ENCODE peak calls at places on chromosome 16, in six cellular contexts. One of them, this sample, is unnamed.

GRCh38 chr16:66881964-66882508 is 1.7 kb downstream of the PDP2 start:
- DNase-seq in Peyer's patch: no peak
- DNase-seq in esophagus squamous epithelium: no peak
- DNase-seq in colonic mucosa: no peak
- DNase-seq in DND-41: no peak
- DNase-seq in esophagus muscularis mucosa: no peak
- DNase-seq in this sample: no peak

GRCh38 chr16:12320298-12320706 is 343.8 kb downstream of the SNX29 start:
- DNase-seq in DND-41: no peak
- DNase-seq in Peyer's patch: no peak
- DNase-seq in esophagus muscularis mucosa: no peak
- DNase-seq in esophagus squamous epithelium: no peak
- DNase-seq in colonic mucosa: no peak
- DNase-seq in this sample: no peak

GRCh38 chr16:14003119-14003570 is 68.0 kb upstream of the MRTFB start:
- DNase-seq in esophagus squamous epithelium: no peak
- DNase-seq in esophagus muscularis mucosa: no peak
- DNase-seq in colonic mucosa: peak; percentile 28
- DNase-seq in DND-41: no peak
- DNase-seq in Peyer's patch: no peak
- DNase-seq in this sample: no peak

GRCh38 chr16:71467810-71468209 is 5.8 kb upstream of the ZNF23 start:
- DNase-seq in DND-41: peak; percentile 68
- DNase-seq in esophagus muscularis mucosa: no peak
- DNase-seq in Peyer's patch: no peak
- DNase-seq in esophagus squamous epithelium: no peak
- DNase-seq in colonic mucosa: no peak
- DNase-seq in this sample: peak; percentile 26

GRCh38 chr16:75267631-75268264 is 16.3 kb upstream of the BCAR1 start:
- DNase-seq in colonic mucosa: peak; percentile 86
- DNase-seq in esophagus squamous epithelium: no peak
- DNase-seq in DND-41: no peak
- DNase-seq in esophagus muscularis mucosa: no peak
- DNase-seq in Peyer's patch: peak; percentile 85
- DNase-seq in this sample: peak; percentile 93

GRCh38 chr16:2912330-2913199 is 834 bp downstream of the FLYWCH1 start:
- DNase-seq in esophagus muscularis mucosa: no peak
- DNase-seq in colonic mucosa: peak; percentile 47
- DNase-seq in Peyer's patch: peak; percentile 63
- DNase-seq in esophagus squamous epithelium: no peak
- DNase-seq in DND-41: peak; percentile 37
- DNase-seq in this sample: peak; percentile 29

GRCh38 chr16:85569615-85570212 is 43.4 kb upstream of the GSE1 start:
- DNase-seq in Peyer's patch: no peak
- DNase-seq in colonic mucosa: no peak
- DNase-seq in esophagus muscularis mucosa: no peak
- DNase-seq in esophagus squamous epithelium: no peak
- DNase-seq in DND-41: peak; percentile 92
- DNase-seq in this sample: no peak

GRCh38 chr16:5738586-5738985 is 641.0 kb upstream of the EEF2KMT start:
- DNase-seq in colonic mucosa: no peak
- DNase-seq in Peyer's patch: no peak
- DNase-seq in esophagus muscularis mucosa: no peak
- DNase-seq in esophagus squamous epithelium: no peak
- DNase-seq in DND-41: no peak
- DNase-seq in this sample: no peak

GRCh38 chr16:3106205-3106928 is 6.0 kb upstream of the ZNF205 start:
- DNase-seq in esophagus squamous epithelium: peak; percentile 63
- DNase-seq in Peyer's patch: peak; percentile 97
- DNase-seq in colonic mucosa: peak; percentile 93
- DNase-seq in esophagus muscularis mucosa: peak; percentile 98
- DNase-seq in DND-41: peak; percentile 79
- DNase-seq in this sample: peak; percentile 91

GRCh38 chr16:53112015-53112414 is 57.2 kb downstream of the CHD9 start:
- DNase-seq in esophagus muscularis mucosa: no peak
- DNase-seq in colonic mucosa: no peak
- DNase-seq in Peyer's patch: no peak
- DNase-seq in esophagus squamous epithelium: no peak
- DNase-seq in DND-41: no peak
- DNase-seq in this sample: no peak

GRCh38 chr16:23398987-23399805 is 53.8 kb downstream of the COG7 start:
- DNase-seq in esophagus squamous epithelium: no peak
- DNase-seq in DND-41: no peak
- DNase-seq in Peyer's patch: no peak
- DNase-seq in colonic mucosa: no peak
- DNase-seq in esophagus muscularis mucosa: no peak
- DNase-seq in this sample: no peak

GRCh38 chr16:64892843-64893242 is 229.0 kb downstream of the CDH11 start:
- DNase-seq in esophagus muscularis mucosa: no peak
- DNase-seq in Peyer's patch: no peak
- DNase-seq in colonic mucosa: no peak
- DNase-seq in esophagus squamous epithelium: no peak
- DNase-seq in DND-41: no peak
- DNase-seq in this sample: no peak

GRCh38 chr16:67393790-67394270 is 532 bp upstream of the TPPP3 start:
- DNase-seq in colonic mucosa: no peak
- DNase-seq in esophagus squamous epithelium: no peak
- DNase-seq in Peyer's patch: no peak
- DNase-seq in DND-41: no peak
- DNase-seq in esophagus muscularis mucosa: no peak
- DNase-seq in this sample: no peak

GRCh38 chr16:86834451-86835035 is 256.2 kb downstream of the FOXL1 start:
- DNase-seq in DND-41: no peak
- DNase-seq in esophagus muscularis mucosa: no peak
- DNase-seq in Peyer's patch: no peak
- DNase-seq in esophagus squamous epithelium: no peak
- DNase-seq in colonic mucosa: no peak
- DNase-seq in this sample: no peak

GRCh38 chr16:73057369-73058210 is 9.7 kb upstream of the ZFHX3 start:
- DNase-seq in colonic mucosa: no peak
- DNase-seq in esophagus squamous epithelium: no peak
- DNase-seq in DND-41: peak; percentile 19
- DNase-seq in Peyer's patch: peak; percentile 67
- DNase-seq in esophagus muscularis mucosa: no peak
- DNase-seq in this sample: no peak

GRCh38 chr16:75256871-75257343 is 5.5 kb upstream of the BCAR1 start:
- DNase-seq in Peyer's patch: peak; percentile 65
- DNase-seq in esophagus squamous epithelium: no peak
- DNase-seq in DND-41: no peak
- DNase-seq in colonic mucosa: no peak
- DNase-seq in esophagus muscularis mucosa: no peak
- DNase-seq in this sample: no peak

GRCh38 chr16:27973678-27974077 is 89.8 kb downstream of the GSG1L start:
- DNase-seq in DND-41: no peak
- DNase-seq in Peyer's patch: no peak
- DNase-seq in esophagus squamous epithelium: no peak
- DNase-seq in colonic mucosa: no peak
- DNase-seq in esophagus muscularis mucosa: no peak
- DNase-seq in this sample: no peak

GRCh38 chr16:70753228-70753627 is 47.7 kb downstream of the VAC14 start:
- DNase-seq in esophagus squamous epithelium: no peak
- DNase-seq in esophagus muscularis mucosa: no peak
- DNase-seq in colonic mucosa: no peak
- DNase-seq in DND-41: no peak
- DNase-seq in Peyer's patch: no peak
- DNase-seq in this sample: no peak

GRCh38 chr16:31221357-31222160 is 4.6 kb upstream of the PYDC1 start:
- DNase-seq in esophagus squamous epithelium: no peak
- DNase-seq in DND-41: no peak
- DNase-seq in colonic mucosa: no peak
- DNase-seq in Peyer's patch: no peak
- DNase-seq in esophagus muscularis mucosa: no peak
- DNase-seq in this sample: peak; percentile 68

GRCh38 chr16:61233718-61234117 is 802.5 kb downstream of the CDH8 start:
- DNase-seq in esophagus squamous epithelium: no peak
- DNase-seq in colonic mucosa: no peak
- DNase-seq in DND-41: no peak
- DNase-seq in Peyer's patch: no peak
- DNase-seq in esophagus muscularis mucosa: no peak
- DNase-seq in this sample: no peak

GRCh38 chr16:73434621-73435020 is 386.7 kb upstream of the ZFHX3 start:
- DNase-seq in Peyer's patch: no peak
- DNase-seq in DND-41: no peak
- DNase-seq in esophagus muscularis mucosa: no peak
- DNase-seq in esophagus squamous epithelium: no peak
- DNase-seq in colonic mucosa: no peak
- DNase-seq in this sample: no peak

GRCh38 chr16:57555831-57556230 is 13.4 kb downstream of the ADGRG5 start:
- DNase-seq in DND-41: no peak
- DNase-seq in esophagus squamous epithelium: no peak
- DNase-seq in esophagus muscularis mucosa: no peak
- DNase-seq in Peyer's patch: no peak
- DNase-seq in colonic mucosa: no peak
- DNase-seq in this sample: no peak

DNA sequence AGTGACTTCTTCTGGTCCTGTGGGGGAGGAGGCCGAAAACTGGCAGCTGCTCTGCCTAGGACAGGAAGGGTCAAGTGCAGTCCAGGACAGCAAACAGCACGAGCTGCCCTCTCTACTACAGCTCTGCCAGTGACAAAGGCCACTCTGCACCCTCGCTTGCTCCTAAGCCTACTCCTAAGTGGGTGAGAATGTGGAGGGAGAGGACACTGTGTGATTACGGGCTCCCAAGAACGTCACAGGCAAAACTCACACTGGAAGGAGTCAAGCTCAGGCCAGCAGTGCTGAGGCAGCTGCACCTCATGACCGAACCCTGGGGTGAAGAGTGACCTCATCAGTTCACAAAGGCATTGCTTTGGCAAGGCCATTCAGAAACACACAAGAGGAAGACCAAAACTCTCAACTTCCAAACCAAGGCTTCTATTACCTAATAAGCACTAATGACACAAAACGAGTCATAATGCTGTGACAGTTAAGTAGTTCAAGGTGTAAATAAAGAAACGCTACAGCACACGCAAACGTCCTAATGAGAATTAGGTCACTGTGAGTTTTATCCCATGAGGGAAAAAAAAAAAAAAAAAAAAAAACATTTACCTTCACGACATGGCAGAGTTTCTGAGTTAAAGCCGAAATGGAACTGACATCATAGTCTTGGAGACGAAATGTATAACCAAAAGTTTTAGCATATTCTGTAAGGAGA is 35.1 kb downstream of the MARF1 start:
- DNase-seq in esophagus muscularis mucosa: no peak
- DNase-seq in Peyer's patch: no peak
- DNase-seq in DND-41: no peak
- DNase-seq in colonic mucosa: no peak
- DNase-seq in esophagus squamous epithelium: no peak
- DNase-seq in this sample: no peak
- H3K27ac ChIP-seq in esophagus muscularis mucosa: peak overlapping the region; percentile 42
- H3K27ac ChIP-seq in Peyer's patch: no peak overlapping the region
- H3K27ac ChIP-seq in DND-41: no peak overlapping the region
- H3K27ac ChIP-seq in colonic mucosa: no peak overlapping the region
- H3K27ac ChIP-seq in esophagus squamous epithelium: peak overlapping the region; percentile 61
- H3K27ac ChIP-seq in this sample: no peak overlapping the region

DNA sequence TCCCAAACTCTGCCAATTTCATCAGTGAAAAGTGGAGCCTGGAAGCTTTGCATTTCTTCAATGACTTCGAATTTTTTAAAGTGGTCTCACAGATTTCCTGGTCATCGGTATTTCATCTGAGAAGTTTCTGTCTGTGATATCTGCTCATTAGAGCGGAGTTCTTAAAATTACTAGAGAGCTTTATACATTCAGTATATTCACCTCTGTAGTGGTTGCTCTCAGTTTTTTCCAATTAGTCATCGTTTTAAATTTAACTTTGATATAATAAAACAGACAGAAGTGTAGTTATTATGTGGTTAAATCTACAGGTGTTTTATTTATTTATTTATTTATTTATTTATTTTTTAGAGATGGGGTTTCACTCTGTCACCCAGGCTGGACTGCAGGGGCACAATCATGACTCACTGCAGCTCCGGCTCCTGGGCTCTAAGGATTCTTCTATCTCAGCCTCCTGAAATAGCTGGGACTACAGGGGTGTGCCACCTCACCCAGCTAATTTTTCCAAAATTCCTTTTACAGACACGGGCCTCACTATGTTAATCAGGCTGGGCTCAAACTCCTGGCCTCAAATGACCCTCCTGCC is 16.0 kb downstream of the ARHGAP17 start:
- DNase-seq in esophagus muscularis mucosa: no peak
- DNase-seq in colonic mucosa: no peak
- DNase-seq in esophagus squamous epithelium: no peak
- DNase-seq in DND-41: no peak
- DNase-seq in Peyer's patch: no peak
- DNase-seq in this sample: no peak
- H3K4me3 ChIP-seq in esophagus muscularis mucosa: no peak overlapping the region
- H3K4me3 ChIP-seq in colonic mucosa: no peak overlapping the region
- H3K4me3 ChIP-seq in esophagus squamous epithelium: no peak overlapping the region
- H3K4me3 ChIP-seq in DND-41: no peak overlapping the region
- H3K4me3 ChIP-seq in Peyer's patch: no peak overlapping the region
- H3K4me3 ChIP-seq in this sample: no peak overlapping the region

GRCh38 chr16:80992676-80993292 is 13.9 kb downstream of the CMC2 start:
- DNase-seq in Peyer's patch: no peak
- DNase-seq in DND-41: no peak
- DNase-seq in esophagus muscularis mucosa: no peak
- DNase-seq in esophagus squamous epithelium: no peak
- DNase-seq in colonic mucosa: no peak
- DNase-seq in this sample: no peak
- H3K27ac ChIP-seq in Peyer's patch: no peak overlapping the region
- H3K27ac ChIP-seq in DND-41: no peak overlapping the region
- H3K27ac ChIP-seq in esophagus muscularis mucosa: no peak overlapping the region
- H3K27ac ChIP-seq in esophagus squamous epithelium: no peak overlapping the region
- H3K27ac ChIP-seq in colonic mucosa: no peak overlapping the region
- H3K27ac ChIP-seq in this sample: no peak overlapping the region

GRCh38 chr16:83717308-83717707 is 90.5 kb upstream of the HSBP1 start:
- DNase-seq in esophagus muscularis mucosa: no peak
- DNase-seq in DND-41: no peak
- DNase-seq in esophagus squamous epithelium: no peak
- DNase-seq in colonic mucosa: no peak
- DNase-seq in Peyer's patch: no peak
- DNase-seq in this sample: no peak

GRCh38 chr16:83720213-83720612 is 87.6 kb upstream of the HSBP1 start:
- DNase-seq in esophagus squamous epithelium: no peak
- DNase-seq in colonic mucosa: no peak
- DNase-seq in Peyer's patch: no peak
- DNase-seq in DND-41: no peak
- DNase-seq in esophagus muscularis mucosa: no peak
- DNase-seq in this sample: no peak

GRCh38 chr16:83720981-83721380 is 86.8 kb upstream of the HSBP1 start:
- DNase-seq in DND-41: no peak
- DNase-seq in colonic mucosa: no peak
- DNase-seq in esophagus muscularis mucosa: no peak
- DNase-seq in esophagus squamous epithelium: no peak
- DNase-seq in Peyer's patch: no peak
- DNase-seq in this sample: no peak

GRCh38 chr16:83715217-83715920 is 92.4 kb upstream of the HSBP1 start:
- DNase-seq in esophagus squamous epithelium: no peak
- DNase-seq in Peyer's patch: no peak
- DNase-seq in DND-41: no peak
- DNase-seq in colonic mucosa: no peak
- DNase-seq in esophagus muscularis mucosa: no peak
- DNase-seq in this sample: no peak

DNA sequence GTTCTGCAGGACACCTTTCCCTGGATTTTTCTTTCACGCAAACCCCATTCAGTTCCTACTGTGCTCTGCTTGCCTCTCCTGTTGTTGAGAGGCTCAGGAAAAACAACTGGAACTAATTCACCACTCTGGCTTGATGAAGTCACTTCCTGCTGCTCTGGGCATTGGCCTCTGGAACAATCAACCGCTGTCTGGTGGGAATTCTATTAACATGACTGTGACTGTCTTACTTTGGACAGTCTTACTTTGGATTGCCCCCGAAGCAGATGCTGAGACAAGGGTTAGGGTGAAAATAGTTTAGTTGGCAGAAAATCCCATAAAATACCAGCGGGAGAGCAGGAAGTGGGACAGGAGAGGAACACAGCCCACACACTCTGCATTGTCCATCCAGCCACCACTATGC is 90.0 kb upstream of the HSBP1 start:
- DNase-seq in colonic mucosa: no peak
- DNase-seq in esophagus muscularis mucosa: no peak
- DNase-seq in DND-41: no peak
- DNase-seq in esophagus squamous epithelium: no peak
- DNase-seq in Peyer's patch: no peak
- DNase-seq in this sample: no peak
- H3K4me3 ChIP-seq in colonic mucosa: no peak overlapping the region
- H3K4me3 ChIP-seq in esophagus muscularis mucosa: no peak overlapping the region
- H3K4me3 ChIP-seq in DND-41: no peak overlapping the region
- H3K4me3 ChIP-seq in esophagus squamous epithelium: no peak overlapping the region
- H3K4me3 ChIP-seq in Peyer's patch: no peak overlapping the region
- H3K4me3 ChIP-seq in this sample: no peak overlapping the region